ENCODE peak calls at places on chromosomes 6 and 20, in four cellular contexts. B, P, V and A are unnamed samples.

GRCh38 chr20:35821807-35822242 is 50.0 kb downstream of the PHF20 start:
- DNase-seq in B (no peak), P (no peak), V (no peak), A (no peak)

GRCh38 chr20:44695295-44696230 is 19.6 kb upstream of the CCN5 start:
- DNase-seq in B (no peak), P (no peak), V (no peak), A (no peak)

GRCh38 chr20:53677447-53678314 is 84.0 kb upstream of the ZNF217 start:
- DNase-seq in B (peak), P (no peak), V (peak), A (peak)

GRCh38 chr20:62797671-62798532 is 1.6 kb downstream of the MRGBP start:
- DNase-seq in B (no peak), P (no peak), V (no peak), A (no peak)

GRCh38 chr6:34132486-34133185 is 13.3 kb downstream of the GRM4 start:
- DNase-seq in B (no peak), P (no peak), V (no peak), A (peak)

GRCh38 chr20:3763691-3764601 is 3.6 kb downstream of the ADISSP start:
- DNase-seq in B (no peak), P (no peak), V (peak), A (no peak)

GRCh38 chr6:21505574-21505990 is 88.0 kb upstream of the SOX4 start:
- DNase-seq in B (no peak), P (no peak), V (no peak), A (no peak)

GRCh38 chr6:133886104-133886503 is 2.8 kb upstream of the TCF21 start:
- DNase-seq in B (peak), P (no peak), V (no peak), A (no peak)

GRCh38 chr6:118650500-118651281 is 700 bp downstream of the CEP85L start:
- DNase-seq in B (peak), P (peak), V (peak), A (peak)

GRCh38 chr20:20370087-20370575 is 2.2 kb downstream of the INSM1 start:
- DNase-seq in B (no peak), P (no peak), V (no peak), A (no peak)

GRCh38 chr20:20367681-20368413 is at the start of gene INSM1:
- DNase-seq in B (no peak), P (no peak), V (no peak), A (no peak)

GRCh38 chr20:20369353-20370086 is 1.6 kb downstream of the INSM1 start:
- DNase-seq in B (no peak), P (no peak), V (no peak), A (peak)

GRCh38 chr20:20366896-20367680 is 816 bp upstream of the INSM1 start:
- DNase-seq in B (no peak), P (no peak), V (no peak), A (no peak)

DNA sequence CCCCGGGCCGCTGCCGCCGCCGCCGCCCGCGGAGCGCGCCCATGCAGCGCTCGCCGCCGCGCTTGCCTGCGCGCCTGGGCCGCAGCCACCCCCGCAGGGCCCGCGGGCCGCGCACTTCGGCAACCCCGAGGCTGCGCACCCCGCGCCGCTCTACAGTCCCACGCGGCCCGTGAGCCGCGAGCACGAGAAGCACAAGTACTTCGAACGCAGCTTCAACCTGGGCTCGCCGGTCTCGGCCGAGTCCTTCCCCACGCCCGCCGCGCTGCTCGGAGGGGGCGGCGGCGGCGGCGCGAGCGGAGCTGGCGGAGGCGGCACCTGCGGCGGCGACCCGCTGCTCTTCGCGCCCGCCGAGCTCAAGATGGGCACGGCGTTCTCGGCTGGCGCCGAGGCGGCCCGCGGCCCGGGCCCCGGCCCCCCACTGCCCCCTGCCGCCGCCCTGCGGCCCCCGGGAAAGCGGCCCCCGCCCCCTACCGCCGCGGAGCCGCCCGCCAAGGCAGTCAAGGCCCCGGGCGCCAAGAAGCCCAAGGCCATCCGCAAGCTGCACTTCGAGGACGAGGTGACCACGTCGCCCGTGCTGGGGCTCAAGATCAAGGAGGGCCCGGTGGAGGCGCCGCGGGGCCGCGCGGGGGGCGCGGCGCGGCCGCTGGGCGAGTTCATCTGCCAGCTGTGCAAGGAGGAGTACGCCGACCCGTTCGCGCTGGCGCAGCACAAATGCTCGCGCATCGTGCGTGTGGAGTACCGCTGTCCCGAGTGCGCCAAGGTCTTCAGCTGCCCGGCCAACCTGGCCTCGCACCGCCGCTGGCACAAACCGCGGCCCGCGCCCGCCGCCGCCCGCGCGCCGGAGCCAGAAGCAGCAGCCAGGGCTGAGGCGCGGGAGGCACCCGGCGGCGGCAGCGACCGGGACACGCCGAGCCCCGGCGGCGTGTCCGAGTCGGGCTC is 779 bp downstream of the INSM1 start:
- DNase-seq in B (no peak), P (no peak), V (no peak), A (no peak)
- H3K4me3 ChIP-seq in B (no peak), P (no peak), V (peak), A (no peak)

DNA sequence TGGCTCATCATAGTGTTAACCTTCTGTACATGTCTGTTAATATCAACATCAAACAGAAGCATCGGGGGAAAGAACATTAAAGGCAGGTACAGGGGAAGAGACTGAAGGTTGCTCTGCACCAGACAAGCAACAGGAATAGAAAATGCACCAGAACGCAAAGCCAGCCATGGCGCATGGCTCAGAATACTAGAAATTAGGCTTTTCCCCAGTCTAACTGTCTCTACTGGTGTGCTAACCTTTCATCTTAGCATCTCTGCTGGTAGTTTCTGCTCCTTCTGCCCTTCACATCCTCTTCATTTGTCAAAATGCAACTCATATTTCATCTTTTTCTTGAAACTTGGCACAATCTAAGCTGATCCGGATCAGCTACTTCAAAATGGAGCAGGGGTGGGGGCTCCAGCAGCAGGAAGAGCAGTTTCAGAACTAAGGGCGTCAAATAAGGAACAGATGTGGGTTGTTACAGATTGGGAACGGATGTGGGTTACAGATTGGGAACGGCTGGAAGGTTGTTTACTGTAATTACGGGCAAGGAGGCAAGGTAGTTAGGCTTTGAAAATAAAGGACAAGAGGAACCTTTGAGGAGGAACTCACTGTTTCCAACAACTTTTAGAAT is 13.1 kb upstream of the RNASET2 start:
- DNase-seq in B (no peak), P (no peak), V (no peak), A (no peak)
- H3K4me3 ChIP-seq in B (no peak), P (no peak), V (no peak), A (no peak)

DNA sequence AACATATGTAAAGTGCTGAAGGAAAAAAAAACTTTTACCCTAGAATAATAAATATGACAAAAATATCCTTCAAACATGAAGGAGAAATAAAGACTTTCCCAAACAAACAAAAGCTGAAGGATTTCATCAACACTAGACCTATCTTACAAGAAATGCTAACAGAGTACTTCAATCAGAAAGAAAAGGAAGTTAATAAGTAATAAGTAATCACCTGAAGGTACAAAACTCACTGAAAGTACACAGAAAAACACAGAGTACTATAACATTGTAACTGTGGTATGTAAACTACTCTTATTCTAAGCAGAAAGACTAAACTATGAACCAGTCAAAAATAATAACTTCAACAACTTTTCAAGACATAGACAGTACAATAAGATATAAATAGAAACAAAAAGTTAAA is 61.4 kb upstream of the MTRF1L start:
- DNase-seq in B (no peak), P (no peak), V (no peak), A (no peak)
- H3K4me3 ChIP-seq in B (no peak), P (no peak), V (no peak), A (no peak)

DNA sequence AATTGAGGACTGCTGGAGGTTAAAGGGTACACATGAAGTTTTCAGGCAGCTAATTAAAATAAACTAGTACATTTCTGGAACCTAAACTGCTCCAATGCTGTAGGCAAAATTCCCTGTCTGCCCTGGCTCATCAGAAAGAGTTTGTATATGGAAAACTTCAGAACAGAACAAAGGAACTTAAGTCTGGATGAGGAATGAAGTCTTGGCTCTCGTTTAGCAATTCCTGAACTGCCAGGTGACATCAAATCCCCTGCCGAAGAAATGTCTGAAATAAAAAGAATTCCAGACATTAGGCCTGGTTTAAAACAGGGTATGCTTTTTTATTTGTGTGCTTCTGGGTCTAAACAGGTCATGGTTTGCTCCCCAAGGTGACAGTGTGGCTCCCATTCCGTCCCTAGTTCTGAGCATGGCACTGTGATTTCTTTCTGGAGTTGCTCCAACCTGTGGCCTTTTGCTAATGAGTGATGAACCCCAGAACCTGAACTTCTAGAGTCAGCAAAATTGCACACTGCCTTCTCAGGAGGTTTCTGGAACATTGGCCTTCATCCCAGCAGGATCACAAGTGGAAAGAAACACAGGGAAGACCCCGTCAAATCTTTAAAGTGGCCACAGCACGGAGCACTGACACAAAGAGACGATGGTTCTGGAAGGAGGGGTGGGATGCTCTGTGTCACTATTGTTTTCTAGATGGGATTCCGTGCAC is 129.4 kb upstream of the NAA20 start:
- DNase-seq in B (no peak), P (no peak), V (no peak), A (peak)
- H3K4me3 ChIP-seq in B (no peak), P (no peak), V (peak), A (no peak)

DNA sequence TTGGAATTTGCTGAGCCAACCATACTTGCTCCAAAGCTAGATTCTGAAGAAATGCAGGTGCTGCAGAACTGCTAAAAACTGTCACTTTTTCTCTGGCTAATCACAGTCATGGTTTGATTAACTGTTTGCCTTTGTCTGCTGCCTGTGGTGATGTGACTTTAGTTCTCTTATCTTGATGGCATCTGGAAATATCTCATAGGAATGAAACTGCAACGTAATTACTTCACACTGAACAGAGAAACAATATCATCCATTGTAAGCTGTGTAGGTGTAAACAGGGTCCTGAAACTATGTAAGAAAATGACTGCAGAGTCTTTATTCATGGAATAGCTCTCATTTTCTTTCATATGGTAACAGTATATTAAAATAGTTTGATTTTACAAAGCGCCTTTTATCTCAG is 721.9 kb upstream of the HS3ST5 start:
- DNase-seq in B (no peak), P (no peak), V (no peak), A (no peak)
- H3K4me3 ChIP-seq in B (no peak), P (no peak), V (no peak), A (no peak)

GRCh38 chr6:89079611-89080213 is 839 bp upstream of the PNRC1 start:
- DNase-seq in B (peak), P (peak), V (peak), A (peak)

GRCh38 chr6:89081129-89081422 is 525 bp downstream of the PNRC1 start:
- DNase-seq in B (no peak), P (no peak), V (no peak), A (no peak)

GRCh38 chr6:89080281-89081128 is at the start of gene PNRC1:
- DNase-seq in B (peak), P (peak), V (peak), A (peak)

GRCh38 chr6:89082439-89082838 is 1.9 kb downstream of the PNRC1 start:
- DNase-seq in B (no peak), P (no peak), V (no peak), A (no peak)

DNA sequence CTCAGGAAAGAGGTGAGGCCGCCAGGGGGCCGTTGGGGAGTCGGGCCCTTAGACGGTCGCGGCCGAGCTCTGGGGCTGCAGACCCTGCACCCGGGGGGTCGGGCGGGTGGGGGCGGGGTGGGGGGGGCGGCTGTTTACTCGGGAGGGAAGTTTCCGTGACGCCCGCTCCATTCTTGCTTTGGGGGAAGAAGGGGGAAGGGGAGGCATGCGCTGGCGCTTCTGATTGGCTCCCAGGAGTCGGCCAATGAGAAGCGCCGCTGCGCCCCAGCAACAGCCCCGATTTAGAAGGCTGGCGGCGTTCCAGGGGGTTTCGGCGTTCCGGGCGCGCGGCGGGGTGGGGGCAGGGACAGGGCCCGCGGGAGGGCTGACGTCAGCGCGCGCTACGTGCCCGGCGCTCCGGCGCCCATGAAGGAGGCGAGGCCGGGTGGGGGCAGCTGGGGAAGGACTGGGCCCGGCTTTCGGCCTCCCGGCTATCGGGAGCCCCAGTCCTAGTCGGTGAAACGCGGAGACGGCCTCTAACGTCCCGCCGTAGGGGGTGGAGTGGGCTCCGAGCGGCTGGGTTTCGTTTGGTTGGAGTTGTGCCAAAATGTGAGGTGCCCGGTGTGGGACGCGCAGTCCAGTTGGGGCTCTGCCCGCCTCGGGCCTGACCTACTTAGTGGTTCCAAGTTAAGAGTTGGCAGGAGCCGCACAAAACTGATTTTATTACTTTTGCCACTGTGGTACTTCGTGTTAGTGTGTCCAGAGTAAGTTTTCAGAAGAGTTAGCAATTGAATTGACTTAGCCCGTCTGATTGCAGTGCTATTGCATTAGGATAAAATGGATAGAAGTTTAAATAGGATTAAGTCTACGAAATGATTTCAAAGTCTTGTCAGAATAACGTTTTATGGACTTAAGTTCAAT is 1.1 kb downstream of the PNRC1 start:
- DNase-seq in B (peak), P (peak), V (peak), A (peak)
- H3K4me3 ChIP-seq in B (peak), P (peak), V (peak), A (peak)

GRCh38 chr6:47679507-47679906 is 18.9 kb upstream of the ADGRF4 start:
- DNase-seq in B (no peak), P (no peak), V (no peak), A (no peak)
- H3K4me3 ChIP-seq in B (no peak), P (no peak), V (no peak), A (no peak)